ENCODE peak calls at places on chromosome 6, in five cellular contexts. F, Z, M, O and U are unnamed samples. For H3K36me3, the result is how much of the 10 kb centered on the place peaks cover.

GRCh38 chr6:96659084-96659845 is 96.3 kb downstream of the FHL5 start:
- DNase-seq in F (no peak), Z (no peak), M (no peak), O (no peak), U (no peak)

GRCh38 chr6:98590957-98591356 is 243.4 kb upstream of the POU3F2 start:
- DNase-seq in F (no peak), Z (no peak), M (no peak), O (no peak), U (no peak)

GRCh38 chr6:72787521-72788031 is 165.7 kb downstream of the KCNQ5 start:
- DNase-seq in F (no peak), Z (peak), M (no peak), O (no peak), U (no peak)

GRCh38 chr6:87907521-87907920 is 140.1 kb upstream of the SPACA1 start:
- DNase-seq in F (no peak), Z (peak), M (no peak), O (no peak), U (no peak)

GRCh38 chr6:162733489-162733888 is 5.7 kb downstream of the PACRG start:
- DNase-seq in F (no peak), Z (no peak), M (no peak), O (no peak), U (no peak)

GRCh38 chr6:43948527-43949450 is 178.5 kb downstream of the MRPL14 start:
- DNase-seq in F (no peak), Z (peak), M (no peak), O (no peak), U (no peak)

GRCh38 chr6:164663634-164664033 is 645.8 kb downstream of the C6orf118 start:
- DNase-seq in F (no peak), Z (no peak), M (no peak), O (no peak), U (no peak)

GRCh38 chr6:167469655-167470054 is 144.8 kb downstream of the TTLL2 start:
- DNase-seq in F (no peak), Z (no peak), M (no peak), O (no peak), U (no peak)

GRCh38 chr6:169850746-169851145 is 99.3 kb downstream of the ERMARD start:
- DNase-seq in F (no peak), Z (no peak), M (peak), O (no peak), U (peak)

GRCh38 chr6:70954750-70955149 is 2.1 kb downstream of the B3GAT2 start:
- DNase-seq in F (no peak), Z (no peak), M (no peak), O (no peak), U (no peak)

GRCh38 chr6:19995575-19996257 is 158.5 kb downstream of the ID4 start:
- DNase-seq in F (no peak), Z (no peak), M (no peak), O (no peak), U (no peak)

GRCh38 chr6:25945175-25945574 is 14.7 kb upstream of the SLC17A2 start:
- DNase-seq in F (no peak), Z (no peak), M (no peak), O (no peak), U (no peak)

GRCh38 chr6:156773935-156774871 is 3.0 kb upstream of the ARID1B start:
- DNase-seq in F (no peak), Z (no peak), M (no peak), O (no peak), U (no peak)

GRCh38 chr6:33318426-33319073 is 1.0 kb upstream of the ZBTB22 start:
- DNase-seq in F (no peak), Z (no peak), M (no peak), O (no peak), U (no peak)

GRCh38 chr6:33317418-33317667 is 201 bp downstream of the ZBTB22 start:
- DNase-seq in F (no peak), Z (no peak), M (no peak), O (no peak), U (peak)

GRCh38 chr6:33315753-33316602 is 1.6 kb downstream of the ZBTB22 start:
- DNase-seq in F (no peak), Z (no peak), M (no peak), O (no peak), U (no peak)

GRCh38 chr6:33316603-33317417 is 734 bp downstream of the ZBTB22 start:
- DNase-seq in F (no peak), Z (no peak), M (no peak), O (no peak), U (no peak)

DNA sequence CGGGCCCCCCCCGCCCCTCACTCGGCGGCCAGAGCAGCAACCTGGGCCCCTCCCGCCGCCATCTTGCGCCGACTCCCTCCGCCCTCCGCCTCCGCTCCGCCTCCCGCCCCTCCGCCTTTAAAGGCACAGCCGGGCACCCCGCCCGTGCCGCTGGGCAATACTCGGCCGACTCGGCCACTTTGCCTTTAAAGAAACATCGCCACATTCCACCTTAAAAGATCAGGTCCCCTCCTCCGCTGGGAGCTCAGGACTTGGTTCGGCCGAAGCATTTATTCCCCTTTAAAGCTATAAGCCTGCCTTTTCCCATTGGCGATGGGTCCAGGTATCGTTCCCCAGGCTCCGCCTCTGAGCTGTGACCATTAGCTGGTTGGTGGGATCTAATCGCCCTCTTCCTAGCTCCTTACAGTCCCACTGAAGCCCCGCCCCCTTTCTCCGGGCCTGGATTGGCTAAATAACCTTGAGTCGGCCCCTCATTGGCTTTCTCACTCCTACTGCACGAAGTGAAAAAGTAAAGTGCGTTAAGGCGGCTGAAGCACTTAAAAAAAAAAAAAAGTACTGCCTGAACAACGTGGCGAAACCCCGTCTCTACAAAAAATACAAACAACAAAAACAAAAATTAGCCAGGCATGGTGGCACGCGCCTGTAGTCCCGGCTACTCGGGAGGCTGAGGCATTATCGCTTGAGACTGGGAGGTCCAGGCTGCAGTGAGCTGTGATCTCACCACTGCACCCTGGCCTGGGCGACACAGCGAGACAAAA is at the start of gene ZBTB22:
- DNase-seq in F (peak), Z (peak), M (peak), O (peak), U (peak)
- TF ChIP-seq POLR2A in F (no peak), Z (peak), M (no peak), O (no peak), U (no peak)

GRCh38 chr6:37018152-37019064 is 13.0 kb downstream of the FGD2 start:
- DNase-seq in F (peak), Z (peak), M (peak), O (peak), U (peak)
- H3K36me3 ChIP-seq in F (under half), Z (under half), M (under half), O (under half), U (under half)

DNA sequence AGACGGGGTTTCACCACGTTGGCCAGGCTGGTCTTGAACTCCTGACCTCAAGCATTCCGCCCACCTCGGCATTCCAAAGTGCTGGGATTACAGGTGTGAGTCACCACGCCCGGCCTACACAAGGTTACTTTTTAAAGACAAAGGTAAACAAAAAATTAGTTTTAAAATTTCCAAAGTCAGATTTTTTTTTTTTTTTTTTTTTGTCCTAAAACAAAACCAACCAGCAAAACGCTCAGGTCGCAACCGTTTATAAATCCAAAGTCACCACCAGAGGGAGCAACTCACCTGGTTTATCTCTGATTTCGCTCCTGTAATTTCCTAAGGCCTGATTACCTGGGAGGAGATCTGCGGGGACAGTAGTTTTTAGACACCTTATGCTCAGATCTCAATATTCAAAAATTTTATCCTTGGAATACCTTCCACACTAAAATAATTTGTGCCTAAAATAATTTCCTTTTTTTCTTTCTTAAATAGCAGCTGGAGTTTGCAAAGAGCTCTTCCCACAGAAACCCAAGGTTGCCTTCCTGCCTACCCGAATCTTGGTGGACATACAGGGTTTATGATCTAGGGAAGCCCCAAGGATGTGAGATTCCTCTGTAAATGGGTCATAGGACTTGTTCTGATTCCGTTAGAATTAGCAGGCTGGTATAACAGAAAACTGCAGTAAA is 19.8 kb upstream of the TREM1 start:
- DNase-seq in F (no peak), Z (peak), M (peak), O (no peak), U (no peak)
- TF ChIP-seq POLR2A in F (no peak), Z (no peak), M (no peak), O (no peak), U (no peak)

GRCh38 chr6:31968791-31969711 is 2.9 kb downstream of the DXO start:
- DNase-seq in F (no peak), Z (no peak), M (no peak), O (peak), U (no peak)
- H3K36me3 ChIP-seq in F (under half), Z (half or more), M (half or more), O (under half), U (under half)

DNA sequence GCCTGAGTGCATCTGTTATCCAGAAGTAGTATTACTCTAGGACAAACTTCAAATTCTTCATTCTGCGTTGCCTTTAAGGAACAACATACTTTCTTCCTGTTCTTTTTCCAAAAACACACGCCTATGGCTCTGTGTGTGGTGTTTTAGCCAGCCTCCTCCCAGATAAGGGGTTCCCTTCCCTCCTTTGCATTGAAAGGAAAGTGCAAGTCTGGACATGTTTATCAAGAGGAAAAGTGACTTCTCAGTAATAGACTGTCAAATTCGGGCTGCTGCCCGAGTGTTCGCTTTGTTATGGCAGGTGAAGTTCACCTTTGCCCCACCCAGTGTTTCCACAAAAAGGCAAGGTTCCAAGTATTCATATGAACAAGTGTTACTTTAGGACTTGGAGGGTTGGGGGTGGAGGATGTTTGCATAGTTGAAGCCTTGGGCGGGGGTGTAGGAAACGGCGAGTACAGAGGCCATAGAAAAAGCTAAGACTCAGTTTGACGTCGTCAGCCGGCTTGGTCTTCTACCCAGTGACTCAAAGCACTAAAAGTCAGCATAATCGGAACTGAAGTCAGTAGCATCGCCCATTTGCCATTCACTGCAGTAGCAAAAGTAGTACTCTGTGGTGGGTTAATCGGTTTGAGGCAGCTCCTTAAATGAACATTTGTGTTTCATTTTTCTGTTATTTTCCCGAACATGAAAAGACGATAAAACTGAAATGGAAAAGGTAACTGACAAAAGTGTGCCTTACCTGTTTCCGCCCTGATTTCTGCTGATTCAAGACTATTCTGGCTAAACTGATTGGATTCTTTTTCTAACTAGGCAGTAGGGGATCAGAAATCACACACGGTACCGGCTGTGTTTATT is 12.5 kb downstream of the PRDM1 start:
- DNase-seq in F (no peak), Z (peak), M (peak), O (peak), U (no peak)
- TF ChIP-seq POLR2A in F (peak), Z (peak), M (no peak), O (peak), U (no peak)

DNA sequence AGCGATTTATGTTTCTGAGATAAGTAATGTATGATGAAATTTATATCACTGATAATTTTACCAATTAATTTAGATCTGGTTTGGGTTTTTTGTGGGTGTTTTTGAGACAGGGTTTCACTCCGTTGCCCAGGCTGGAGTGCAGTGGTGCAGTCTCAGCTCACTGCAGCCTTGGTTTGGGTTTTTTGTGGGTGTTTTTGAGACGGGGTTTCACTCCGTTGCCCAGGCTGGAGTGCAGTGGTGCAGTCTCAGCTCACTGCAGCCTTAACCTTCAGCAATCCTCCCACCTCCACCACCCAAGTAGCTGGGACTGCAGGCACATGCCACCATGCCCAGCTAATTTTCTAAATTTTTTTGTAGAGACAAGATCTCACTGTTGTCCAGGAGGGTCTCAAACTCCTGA is 13.0 kb downstream of the MRS2 start:
- DNase-seq in F (no peak), Z (no peak), M (no peak), O (no peak), U (no peak)
- H3K36me3 ChIP-seq in F (under half), Z (under half), M (half or more), O (under half), U (under half)

GRCh38 chr6:129498556-129498940 is 211.4 kb downstream of the ARHGAP18 start:
- DNase-seq in F (no peak), Z (peak), M (no peak), O (no peak), U (no peak)
- TF ChIP-seq POLR2A in F (no peak), Z (no peak), M (no peak), O (no peak), U (no peak)

GRCh38 chr6:35622283-35622682 is 66.4 kb downstream of the FKBP5 start:
- DNase-seq in F (no peak), Z (no peak), M (no peak), O (no peak), U (no peak)

GRCh38 chr6:35624341-35625070 is 64.2 kb downstream of the FKBP5 start:
- DNase-seq in F (no peak), Z (peak), M (no peak), O (no peak), U (no peak)

DNA sequence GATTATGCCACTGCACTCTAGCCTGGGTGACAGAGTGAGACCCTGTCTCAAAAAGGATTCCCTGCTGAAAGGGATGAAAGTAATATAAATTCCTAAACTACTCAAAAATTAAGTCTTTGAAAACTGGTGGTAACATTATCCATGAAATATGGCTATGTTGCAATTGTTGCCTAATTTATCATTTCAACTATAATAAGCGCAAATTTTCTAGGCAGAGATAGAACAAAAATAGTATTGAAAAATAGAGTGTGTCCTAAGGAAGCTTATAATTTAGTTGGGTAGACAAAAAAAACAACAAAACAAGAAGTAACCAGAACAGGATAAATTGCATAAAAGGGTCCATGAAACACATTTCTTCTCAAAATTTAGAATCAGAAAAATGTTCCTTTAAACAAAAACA is 68.0 kb downstream of the FKBP5 start:
- DNase-seq in F (no peak), Z (no peak), M (no peak), O (no peak), U (no peak)
- H3K36me3 ChIP-seq in F (under half), Z (under half), M (half or more), O (under half), U (under half)

DNA sequence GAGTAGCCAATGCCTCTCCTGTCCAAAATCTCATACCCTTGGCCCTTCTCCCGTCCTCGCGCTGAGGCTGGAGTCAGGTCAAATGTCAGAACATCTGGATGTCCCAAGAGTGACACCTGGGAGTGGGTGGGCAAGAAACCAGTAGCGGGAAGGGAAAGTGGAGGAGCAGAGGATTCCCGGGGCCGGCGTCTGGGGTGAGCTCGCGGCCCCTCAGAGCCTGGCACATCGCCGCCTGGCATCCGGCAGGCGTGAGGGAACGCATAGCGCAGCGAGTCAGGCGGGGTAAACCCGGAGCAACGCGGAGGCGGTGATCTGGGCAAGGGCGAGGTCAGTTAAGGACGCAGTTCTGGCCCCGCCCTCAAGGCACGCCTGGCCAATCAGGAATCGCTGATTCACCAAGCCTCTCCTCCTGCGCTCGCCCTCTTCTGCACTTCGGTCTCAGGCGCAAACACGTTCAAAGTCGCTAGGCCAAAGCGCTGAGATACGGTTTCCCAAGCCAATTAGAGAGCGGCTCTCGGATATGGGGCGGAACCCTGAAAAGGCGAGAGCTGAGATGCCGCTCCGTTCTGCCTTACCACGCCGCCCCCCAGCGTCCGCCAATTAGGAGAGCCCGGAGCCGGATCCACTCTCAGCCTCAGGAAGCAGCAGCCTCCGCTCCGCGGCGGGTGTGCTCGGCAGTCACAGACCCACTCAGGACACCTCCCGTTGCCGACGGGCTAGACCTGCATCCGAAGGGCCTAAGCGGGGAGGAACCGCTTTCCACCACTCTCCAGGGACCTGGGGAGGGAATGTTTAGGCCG is 22.5 kb downstream of the VPS52 start:
- DNase-seq in F (peak), Z (peak), M (peak), O (peak), U (peak)
- TF ChIP-seq POLR2A in F (peak), Z (peak), M (no peak), O (peak), U (peak)

DNA sequence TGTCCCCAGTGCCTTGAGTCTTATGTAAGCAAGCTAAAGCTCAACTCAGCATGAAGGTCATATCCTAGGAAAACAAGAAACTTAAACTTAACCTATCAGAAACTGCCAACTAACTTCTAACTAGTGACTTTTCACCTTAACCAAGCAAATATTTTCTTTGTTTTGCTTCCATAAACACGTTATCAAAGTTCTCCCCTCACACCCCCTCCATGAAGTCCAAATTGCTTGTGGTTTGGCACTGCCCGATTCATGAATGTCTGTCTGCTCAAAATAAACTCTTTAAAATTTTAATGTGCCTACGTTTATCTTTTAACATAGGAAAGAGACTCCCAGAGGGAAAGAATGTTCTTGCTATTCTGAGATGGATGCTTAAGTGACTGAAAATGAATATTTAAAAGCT is 34.9 kb downstream of the GSTA2 start:
- DNase-seq in F (peak), Z (no peak), M (peak), O (no peak), U (no peak)
- H3K36me3 ChIP-seq in F (under half), Z (under half), M (under half), O (under half), U (under half)